ENCODE peak calls at places on chromosomes 13 and 19, in five cellular contexts. One of them, this sample, is unnamed.

GRCh38 chr19:34253711-34254551 is 423 bp upstream of the GARRE1 start:
- DNase-seq in endothelial cell of umbilical vein: peak; percentile 60
- DNase-seq in uterus: peak; percentile 82
- DNase-seq in body of pancreas: no peak
- DNase-seq in tibial nerve: no peak
- DNase-seq in this sample: no peak

GRCh38 chr13:113879017-113879416 is 15.1 kb upstream of the GAS6 start:
- DNase-seq in endothelial cell of umbilical vein: no peak
- DNase-seq in uterus: no peak
- DNase-seq in tibial nerve: no peak
- DNase-seq in body of pancreas: no peak
- DNase-seq in this sample: no peak

GRCh38 chr13:44423824-44424223 is 50.2 kb downstream of the SERP2 start:
- DNase-seq in uterus: no peak
- DNase-seq in tibial nerve: no peak
- DNase-seq in endothelial cell of umbilical vein: no peak
- DNase-seq in body of pancreas: no peak
- DNase-seq in this sample: no peak

GRCh38 chr19:28966737-28967401 is 246.1 kb downstream of the UQCRFS1 start:
- DNase-seq in body of pancreas: no peak
- DNase-seq in endothelial cell of umbilical vein: no peak
- DNase-seq in tibial nerve: no peak
- DNase-seq in uterus: no peak
- DNase-seq in this sample: no peak

GRCh38 chr13:101149735-101150380 is 266.4 kb downstream of the NALCN start:
- DNase-seq in body of pancreas: no peak
- DNase-seq in endothelial cell of umbilical vein: peak; percentile 38
- DNase-seq in uterus: no peak
- DNase-seq in tibial nerve: no peak
- DNase-seq in this sample: peak; percentile 34

GRCh38 chr13:32081591-32081990 is 50.0 kb downstream of the FRY start:
- DNase-seq in endothelial cell of umbilical vein: no peak
- DNase-seq in body of pancreas: no peak
- DNase-seq in tibial nerve: no peak
- DNase-seq in uterus: no peak
- DNase-seq in this sample: no peak

GRCh38 chr13:45101327-45102018 is 18.8 kb upstream of the GTF2F2 start:
- DNase-seq in endothelial cell of umbilical vein: no peak
- DNase-seq in tibial nerve: no peak
- DNase-seq in uterus: no peak
- DNase-seq in body of pancreas: no peak
- DNase-seq in this sample: no peak

GRCh38 chr19:23183251-23183650 is 66.4 kb downstream of the ZNF730 start:
- DNase-seq in body of pancreas: no peak
- DNase-seq in tibial nerve: no peak
- DNase-seq in uterus: no peak
- DNase-seq in endothelial cell of umbilical vein: no peak
- DNase-seq in this sample: no peak

GRCh38 chr19:2171349-2172145 is 7.8 kb downstream of the DOT1L start:
- DNase-seq in endothelial cell of umbilical vein: no peak
- DNase-seq in tibial nerve: no peak
- DNase-seq in body of pancreas: peak; percentile 69
- DNase-seq in uterus: no peak
- DNase-seq in this sample: no peak

GRCh38 chr19:5058456-5059190 is 89.7 kb downstream of the KDM4B start:
- DNase-seq in uterus: no peak
- DNase-seq in endothelial cell of umbilical vein: no peak
- DNase-seq in body of pancreas: no peak
- DNase-seq in tibial nerve: no peak
- DNase-seq in this sample: no peak

GRCh38 chr13:23081246-23081645 is 99.5 kb upstream of the SGCG start:
- DNase-seq in body of pancreas: no peak
- DNase-seq in uterus: no peak
- DNase-seq in tibial nerve: no peak
- DNase-seq in endothelial cell of umbilical vein: no peak
- DNase-seq in this sample: peak; percentile 18

GRCh38 chr19:33248104-33248503 is 22.5 kb upstream of the SLC7A10 start:
- DNase-seq in endothelial cell of umbilical vein: no peak
- DNase-seq in body of pancreas: no peak
- DNase-seq in tibial nerve: no peak
- DNase-seq in uterus: no peak
- DNase-seq in this sample: no peak

GRCh38 chr13:113742000-113742441 is 17.0 kb upstream of the TMEM255B start:
- DNase-seq in endothelial cell of umbilical vein: no peak
- DNase-seq in tibial nerve: no peak
- DNase-seq in uterus: no peak
- DNase-seq in body of pancreas: peak; percentile 27
- DNase-seq in this sample: no peak

GRCh38 chr19:28691683-28692082 is 521.3 kb downstream of the UQCRFS1 start:
- DNase-seq in uterus: no peak
- DNase-seq in tibial nerve: no peak
- DNase-seq in endothelial cell of umbilical vein: no peak
- DNase-seq in body of pancreas: no peak
- DNase-seq in this sample: no peak

GRCh38 chr19:13099073-13099999 is 3.3 kb downstream of the LYL1 start:
- DNase-seq in tibial nerve: no peak
- DNase-seq in uterus: peak; percentile 77
- DNase-seq in body of pancreas: peak; percentile 49
- DNase-seq in endothelial cell of umbilical vein: peak; percentile 79
- DNase-seq in this sample: no peak

GRCh38 chr13:53004605-53005004 is 24.0 kb upstream of the OLFM4 start:
- DNase-seq in body of pancreas: no peak
- DNase-seq in uterus: no peak
- DNase-seq in tibial nerve: no peak
- DNase-seq in endothelial cell of umbilical vein: no peak
- DNase-seq in this sample: no peak

GRCh38 chr13:30037306-30037705 is 186.9 kb upstream of the UBL3 start:
- DNase-seq in body of pancreas: no peak
- DNase-seq in tibial nerve: no peak
- DNase-seq in endothelial cell of umbilical vein: no peak
- DNase-seq in uterus: no peak
- DNase-seq in this sample: no peak

GRCh38 chr13:110012102-110012739 is 225.8 kb upstream of the IRS2 start:
- DNase-seq in uterus: no peak
- DNase-seq in endothelial cell of umbilical vein: peak; percentile 6
- DNase-seq in tibial nerve: no peak
- DNase-seq in body of pancreas: no peak
- DNase-seq in this sample: peak; percentile 79

GRCh38 chr13:31587696-31588266 is 151.5 kb upstream of the RXFP2 start:
- DNase-seq in endothelial cell of umbilical vein: no peak
- DNase-seq in uterus: no peak
- DNase-seq in tibial nerve: no peak
- DNase-seq in body of pancreas: no peak
- DNase-seq in this sample: no peak

GRCh38 chr19:44576843-44577565 is 36.4 kb upstream of the IGSF23 start:
- DNase-seq in body of pancreas: peak; percentile 72
- DNase-seq in endothelial cell of umbilical vein: peak; percentile 43
- DNase-seq in uterus: no peak
- DNase-seq in tibial nerve: no peak
- DNase-seq in this sample: no peak

GRCh38 chr13:110853235-110853721 is 61.6 kb downstream of the ANKRD10 start:
- DNase-seq in endothelial cell of umbilical vein: no peak
- DNase-seq in tibial nerve: no peak
- DNase-seq in uterus: peak; percentile 62
- DNase-seq in body of pancreas: no peak
- DNase-seq in this sample: no peak

GRCh38 chr13:111359237-111359915 is 38.9 kb downstream of the TEX29 start:
- DNase-seq in endothelial cell of umbilical vein: no peak
- DNase-seq in uterus: no peak
- DNase-seq in body of pancreas: no peak
- DNase-seq in tibial nerve: no peak
- DNase-seq in this sample: no peak

GRCh38 chr19:31518626-31519025 is 169.4 kb upstream of the TSHZ3 start:
- DNase-seq in tibial nerve: no peak
- DNase-seq in uterus: no peak
- DNase-seq in endothelial cell of umbilical vein: no peak
- DNase-seq in body of pancreas: no peak
- DNase-seq in this sample: no peak

GRCh38 chr13:98083507-98083906 is 59.4 kb upstream of the FARP1 start:
- DNase-seq in endothelial cell of umbilical vein: no peak
- DNase-seq in tibial nerve: no peak
- DNase-seq in body of pancreas: no peak
- DNase-seq in uterus: no peak
- DNase-seq in this sample: peak; percentile 83
- TF ChIP-seq CTCF in endothelial cell of umbilical vein: no peak
- TF ChIP-seq CTCF in tibial nerve: no peak
- TF ChIP-seq CTCF in body of pancreas: no peak
- TF ChIP-seq CTCF in uterus: no peak
- TF ChIP-seq CTCF in this sample: peak; percentile 29

GRCh38 chr13:75762967-75763366 is 126.8 kb downstream of the LMO7 start:
- DNase-seq in uterus: no peak
- DNase-seq in tibial nerve: no peak
- DNase-seq in body of pancreas: no peak
- DNase-seq in endothelial cell of umbilical vein: peak; percentile 13
- DNase-seq in this sample: no peak

GRCh38 chr13:75763511-75763910 is 127.4 kb downstream of the LMO7 start:
- DNase-seq in tibial nerve: no peak
- DNase-seq in body of pancreas: no peak
- DNase-seq in uterus: no peak
- DNase-seq in endothelial cell of umbilical vein: no peak
- DNase-seq in this sample: no peak

GRCh38 chr13:75760182-75760981 is 124.3 kb downstream of the LMO7 start:
- DNase-seq in endothelial cell of umbilical vein: peak; percentile 54
- DNase-seq in uterus: no peak
- DNase-seq in tibial nerve: no peak
- DNase-seq in body of pancreas: peak; percentile 79
- DNase-seq in this sample: no peak

GRCh38 chr13:75761373-75761772 is 125.2 kb downstream of the LMO7 start:
- DNase-seq in body of pancreas: no peak
- DNase-seq in tibial nerve: no peak
- DNase-seq in uterus: no peak
- DNase-seq in endothelial cell of umbilical vein: no peak
- DNase-seq in this sample: no peak

GRCh38 chr13:75762066-75762937 is 126.2 kb downstream of the LMO7 start:
- DNase-seq in tibial nerve: no peak
- DNase-seq in endothelial cell of umbilical vein: peak; percentile 76
- DNase-seq in uterus: no peak
- DNase-seq in body of pancreas: no peak
- DNase-seq in this sample: no peak
- H3K4me3 ChIP-seq in tibial nerve: peak overlapping the region; percentile 22
- H3K4me3 ChIP-seq in endothelial cell of umbilical vein: no peak overlapping the region
- H3K4me3 ChIP-seq in uterus: peak overlapping the region; percentile 26
- H3K4me3 ChIP-seq in body of pancreas: peak overlapping the region; percentile 33
- H3K4me3 ChIP-seq in this sample: no peak overlapping the region

GRCh38 chr19:41323023-41323422 is 13.1 kb downstream of the CCDC97 start:
- DNase-seq in tibial nerve: no peak
- DNase-seq in body of pancreas: no peak
- DNase-seq in endothelial cell of umbilical vein: peak; percentile 82
- DNase-seq in uterus: peak; percentile 62
- DNase-seq in this sample: peak; percentile 74

GRCh38 chr19:41324231-41324702 is 14.3 kb downstream of the CCDC97 start:
- DNase-seq in uterus: no peak
- DNase-seq in endothelial cell of umbilical vein: no peak
- DNase-seq in body of pancreas: no peak
- DNase-seq in tibial nerve: no peak
- DNase-seq in this sample: no peak

GRCh38 chr19:41322451-41322850 is 12.5 kb downstream of the CCDC97 start:
- DNase-seq in endothelial cell of umbilical vein: no peak
- DNase-seq in uterus: peak; percentile 33
- DNase-seq in body of pancreas: no peak
- DNase-seq in tibial nerve: no peak
- DNase-seq in this sample: no peak

GRCh38 chr19:41324921-41325639 is 15.1 kb downstream of the CCDC97 start:
- DNase-seq in uterus: peak; percentile 88
- DNase-seq in body of pancreas: peak; percentile 62
- DNase-seq in endothelial cell of umbilical vein: peak; percentile 89
- DNase-seq in tibial nerve: no peak
- DNase-seq in this sample: no peak

GRCh38 chr19:41323430-41324125 is 13.6 kb downstream of the CCDC97 start:
- DNase-seq in body of pancreas: peak; percentile 31
- DNase-seq in endothelial cell of umbilical vein: peak; percentile 98
- DNase-seq in uterus: peak; percentile 92
- DNase-seq in tibial nerve: peak; percentile 65
- DNase-seq in this sample: peak; percentile 93
- H3K27ac ChIP-seq in body of pancreas: peak overlapping the region; percentile 68
- H3K27ac ChIP-seq in endothelial cell of umbilical vein: peak overlapping the region; percentile 100
- H3K27ac ChIP-seq in uterus: peak overlapping the region; percentile 99
- H3K27ac ChIP-seq in tibial nerve: peak overlapping the region; percentile 95
- H3K27ac ChIP-seq in this sample: peak overlapping the region; percentile 100

DNA sequence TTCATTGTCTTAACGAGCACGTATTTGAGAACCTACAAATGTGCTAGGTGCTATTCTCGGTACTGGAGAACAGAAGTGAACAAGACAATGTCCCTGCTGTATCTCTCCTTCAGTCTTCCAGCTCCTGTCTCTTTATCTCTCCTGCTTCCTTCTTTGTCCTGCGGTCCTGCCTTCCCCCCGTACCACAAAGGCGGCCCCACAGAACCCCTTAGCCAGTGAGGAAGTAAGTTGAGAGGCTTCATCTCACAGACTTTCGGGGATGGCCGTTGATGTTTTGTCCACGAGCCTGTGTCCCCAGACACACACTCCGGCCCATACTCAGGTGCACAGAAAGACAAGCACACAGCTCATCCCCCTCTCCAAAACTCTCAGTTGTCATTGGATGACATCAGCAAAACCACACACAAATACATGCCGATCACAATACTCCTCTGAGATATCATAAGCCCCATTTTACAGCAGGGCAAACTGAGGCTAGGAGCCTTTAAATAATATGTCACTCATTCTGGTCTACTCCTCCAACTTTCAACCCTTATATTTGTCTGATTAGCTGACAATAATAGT is 499 bp upstream of the SWSAP1 start:
- DNase-seq in body of pancreas: no peak
- DNase-seq in endothelial cell of umbilical vein: no peak
- DNase-seq in tibial nerve: no peak
- DNase-seq in uterus: no peak
- DNase-seq in this sample: no peak
- TF ChIP-seq CTCF in body of pancreas: no peak
- TF ChIP-seq CTCF in endothelial cell of umbilical vein: no peak
- TF ChIP-seq CTCF in tibial nerve: no peak
- TF ChIP-seq CTCF in uterus: no peak
- TF ChIP-seq CTCF in this sample: no peak

GRCh38 chr19:37954421-37954874 is 47.4 kb downstream of the SIPA1L3 start:
- DNase-seq in tibial nerve: no peak
- DNase-seq in endothelial cell of umbilical vein: no peak
- DNase-seq in body of pancreas: no peak
- DNase-seq in uterus: no peak
- DNase-seq in this sample: no peak

GRCh38 chr19:37953125-37953524 is 46.1 kb downstream of the SIPA1L3 start:
- DNase-seq in tibial nerve: no peak
- DNase-seq in endothelial cell of umbilical vein: no peak
- DNase-seq in body of pancreas: no peak
- DNase-seq in uterus: no peak
- DNase-seq in this sample: no peak

GRCh38 chr19:37957176-37957575 is 50.2 kb downstream of the SIPA1L3 start:
- DNase-seq in body of pancreas: no peak
- DNase-seq in endothelial cell of umbilical vein: no peak
- DNase-seq in tibial nerve: no peak
- DNase-seq in uterus: no peak
- DNase-seq in this sample: no peak

GRCh38 chr19:37953576-37954303 is 46.7 kb downstream of the SIPA1L3 start:
- DNase-seq in body of pancreas: no peak
- DNase-seq in uterus: no peak
- DNase-seq in tibial nerve: no peak
- DNase-seq in endothelial cell of umbilical vein: no peak
- DNase-seq in this sample: no peak

GRCh38 chr19:37955986-37956385 is 49.0 kb downstream of the SIPA1L3 start:
- DNase-seq in uterus: no peak
- DNase-seq in endothelial cell of umbilical vein: no peak
- DNase-seq in tibial nerve: no peak
- DNase-seq in body of pancreas: no peak
- DNase-seq in this sample: no peak
- H3K4me3 ChIP-seq in uterus: no peak overlapping the region
- H3K4me3 ChIP-seq in endothelial cell of umbilical vein: no peak overlapping the region
- H3K4me3 ChIP-seq in tibial nerve: no peak overlapping the region
- H3K4me3 ChIP-seq in body of pancreas: no peak overlapping the region
- H3K4me3 ChIP-seq in this sample: no peak overlapping the region